ENCODE peak calls at places on chromosomes 7 and 10, in five cellular contexts. B, N, G, E and M are unnamed samples.

GRCh38 chr7:69246758-69247157 is 351.5 kb upstream of the AUTS2 start:
- DNase-seq in B (no peak), N (peak), G (peak), E (peak), M (no peak)

GRCh38 chr10:133012573-133013359 is 70.4 kb upstream of the CFAP46 start:
- DNase-seq in B (no peak), N (no peak), G (no peak), E (no peak), M (peak)

GRCh38 chr7:54722502-54722901 is 36.5 kb downstream of the SEC61G start:
- DNase-seq in B (no peak), N (no peak), G (no peak), E (no peak), M (no peak)

GRCh38 chr10:18233775-18234174 is 93.6 kb downstream of the CACNB2 start:
- DNase-seq in B (no peak), N (no peak), G (peak), E (peak), M (no peak)

GRCh38 chr7:102046373-102047117 is 229.1 kb downstream of the CUX1 start:
- DNase-seq in B (no peak), N (peak), G (no peak), E (no peak), M (no peak)

GRCh38 chr10:28505359-28505959 is 27.5 kb upstream of the WAC start:
- DNase-seq in B (no peak), N (no peak), G (no peak), E (no peak), M (no peak)

GRCh38 chr10:124259139-124259825 is 159.4 kb downstream of the OAT start:
- DNase-seq in B (no peak), N (no peak), G (peak), E (no peak), M (no peak)

GRCh38 chr7:45573636-45574470 is at the start of gene ADCY1:
- DNase-seq in B (no peak), N (peak), G (no peak), E (no peak), M (no peak)

GRCh38 chr7:66950763-66951162 is 29.7 kb downstream of the TMEM248 start:
- DNase-seq in B (no peak), N (peak), G (no peak), E (no peak), M (no peak)

GRCh38 chr7:150955519-150956394 is 22.4 kb downstream of the KCNH2 start:
- DNase-seq in B (no peak), N (peak), G (peak), E (peak), M (no peak)

GRCh38 chr7:1110358-1110757 is 22.4 kb downstream of the GPER1 start:
- DNase-seq in B (no peak), N (no peak), G (no peak), E (no peak), M (no peak)

GRCh38 chr7:73340514-73340913 is 12.6 kb downstream of the FKBP6 start:
- DNase-seq in B (no peak), N (no peak), G (no peak), E (no peak), M (no peak)

GRCh38 chr10:63068246-63068645 is 64.9 kb upstream of the NRBF2 start:
- DNase-seq in B (no peak), N (peak), G (no peak), E (no peak), M (no peak)

GRCh38 chr7:21616796-21617436 is 74.1 kb downstream of the DNAH11 start:
- DNase-seq in B (peak), N (peak), G (no peak), E (no peak), M (no peak)

GRCh38 chr10:116632831-116633600 is 12.3 kb downstream of the PNLIPRP2 start:
- DNase-seq in B (no peak), N (no peak), G (no peak), E (no peak), M (no peak)

GRCh38 chr7:79282051-79282694 is 171.3 kb downstream of the MAGI2 start:
- DNase-seq in B (no peak), N (peak), G (peak), E (peak), M (no peak)

GRCh38 chr10:119219747-119220320 is 12.5 kb downstream of the GRK5 start:
- DNase-seq in B (no peak), N (peak), G (no peak), E (no peak), M (no peak)

GRCh38 chr7:127920787-127921438 is 110.3 kb downstream of the LRRC4 start:
- DNase-seq in B (no peak), N (peak), G (no peak), E (no peak), M (no peak)

GRCh38 chr10:105840288-105840770 is 1199.2 kb downstream of the SORCS3 start:
- DNase-seq in B (no peak), N (no peak), G (no peak), E (no peak), M (no peak)

GRCh38 chr10:26453850-26454249 is 15.7 kb downstream of the APBB1IP start:
- DNase-seq in B (no peak), N (no peak), G (no peak), E (no peak), M (no peak)

GRCh38 chr10:14837003-14837755 is 658 bp downstream of the CDNF start:
- DNase-seq in B (peak), N (peak), G (no peak), E (no peak), M (no peak)

GRCh38 chr7:66060796-66061195 is 14.8 kb upstream of the ASL start:
- DNase-seq in B (no peak), N (no peak), G (no peak), E (no peak), M (no peak)

GRCh38 chr10:109863775-109864174 is 59.5 kb downstream of the XPNPEP1 start:
- DNase-seq in B (no peak), N (no peak), G (no peak), E (no peak), M (no peak)

GRCh38 chr7:143849785-143850479 is 52.0 kb downstream of the TCAF1 start:
- DNase-seq in B (no peak), N (no peak), G (no peak), E (no peak), M (no peak)

GRCh38 chr7:103613655-103614642 is 167.9 kb upstream of the SLC26A5 start:
- DNase-seq in B (no peak), N (peak), G (no peak), E (no peak), M (no peak)